ENCODE peak calls at places on chromosomes 13 and 19, in eight cellular contexts. Q is colonic mucosa; T is CD4-positive, alpha-beta T cell; H is heart right ventricle; Y is ovary; N is left ventricle myocardium inferior; L is H1; D is H9. G is an unnamed sample.

GRCh38 chr13:109610517-109610916 is 175.9 kb downstream of the IRS2 start:
- DNase-seq in D (peak; percentile 70), Y (peak; percentile 41), L (peak; percentile 9), N (peak; percentile 43), Q (peak; percentile 37), H (peak; percentile 23), T (peak; percentile 1), G (peak; percentile 51)

GRCh38 chr19:7605490-7606222 is 10.0 kb downstream of the CAMSAP3 start:
- DNase-seq in Q (peak; percentile 18), L (peak; percentile 65), H (no peak), T (no peak), N (no peak), Y (no peak), D (peak; percentile 84), G (peak; percentile 63)

GRCh38 chr19:7506385-7507328 is 9.2 kb upstream of the ZNF358 start:
- DNase-seq in D (peak; percentile 99), Q (peak; percentile 96), N (peak; percentile 74), T (no peak), H (peak; percentile 60), L (peak; percentile 96), Y (peak; percentile 86), G (peak; percentile 79)

GRCh38 chr13:108915095-108915633 is 285.8 kb downstream of the MYO16 start:
- DNase-seq in Q (no peak), N (no peak), H (no peak), Y (no peak), L (no peak), D (no peak), T (no peak), G (peak; percentile 13)

GRCh38 chr19:15180451-15181390 is 20.1 kb downstream of the NOTCH3 start:
- DNase-seq in Y (no peak), T (no peak), Q (peak; percentile 65), D (peak; percentile 93), H (peak; percentile 25), N (peak; percentile 46), L (no peak), G (no peak)

GRCh38 chr19:6354098-6354674 is 7.1 kb upstream of the CLPP start:
- DNase-seq in H (no peak), T (no peak), D (no peak), N (no peak), Q (no peak), L (no peak), Y (no peak), G (no peak)

GRCh38 chr13:19268331-19268730 is 86.7 kb upstream of the TUBA3C start:
- DNase-seq in L (no peak), N (no peak), H (no peak), Y (no peak), T (no peak), Q (no peak), D (no peak), G (no peak)

GRCh38 chr13:93977986-93978385 is 501.5 kb downstream of the DCT start:
- DNase-seq in Y (no peak), L (no peak), Q (no peak), H (no peak), D (no peak), T (no peak), N (no peak), G (no peak)

GRCh38 chr19:29965529-29965928 is 23.5 kb downstream of the URI1 start:
- DNase-seq in D (no peak), Q (no peak), T (no peak), Y (no peak), N (no peak), H (no peak), L (no peak), G (no peak)

GRCh38 chr13:79679334-79679733 is 198.4 kb downstream of the NDFIP2 start:
- DNase-seq in H (peak; percentile 77), N (peak; percentile 51), L (peak; percentile 21), D (peak; percentile 72), T (no peak), Y (peak; percentile 68), Q (peak; percentile 85), G (peak; percentile 73)

GRCh38 chr19:39692166-39692565 is 12.1 kb upstream of the LGALS14 start:
- DNase-seq in L (no peak), T (no peak), Q (no peak), N (no peak), H (no peak), D (no peak), Y (no peak), G (no peak)

GRCh38 chr13:93559718-93560117 is 333.1 kb downstream of the GPC6 start:
- DNase-seq in D (no peak), N (no peak), T (no peak), H (no peak), Y (no peak), L (no peak), Q (no peak), G (no peak)

GRCh38 chr19:50178859-50179537 is 15.9 kb upstream of the IZUMO2 start:
- DNase-seq in N (no peak), T (no peak), L (no peak), Q (no peak), H (no peak), Y (no peak), D (no peak), G (no peak)

GRCh38 chr19:39398297-39398864 is 7.2 kb downstream of the MED29 start:
- DNase-seq in Q (peak; percentile 89), L (no peak), N (peak; percentile 77), Y (peak; percentile 53), D (no peak), H (peak; percentile 66), T (no peak), G (peak; percentile 81)

GRCh38 chr13:35162420-35162819 is 220.3 kb downstream of the NBEA start:
- DNase-seq in T (no peak), H (no peak), L (no peak), Q (no peak), Y (no peak), N (no peak), D (no peak), G (no peak)

DNA sequence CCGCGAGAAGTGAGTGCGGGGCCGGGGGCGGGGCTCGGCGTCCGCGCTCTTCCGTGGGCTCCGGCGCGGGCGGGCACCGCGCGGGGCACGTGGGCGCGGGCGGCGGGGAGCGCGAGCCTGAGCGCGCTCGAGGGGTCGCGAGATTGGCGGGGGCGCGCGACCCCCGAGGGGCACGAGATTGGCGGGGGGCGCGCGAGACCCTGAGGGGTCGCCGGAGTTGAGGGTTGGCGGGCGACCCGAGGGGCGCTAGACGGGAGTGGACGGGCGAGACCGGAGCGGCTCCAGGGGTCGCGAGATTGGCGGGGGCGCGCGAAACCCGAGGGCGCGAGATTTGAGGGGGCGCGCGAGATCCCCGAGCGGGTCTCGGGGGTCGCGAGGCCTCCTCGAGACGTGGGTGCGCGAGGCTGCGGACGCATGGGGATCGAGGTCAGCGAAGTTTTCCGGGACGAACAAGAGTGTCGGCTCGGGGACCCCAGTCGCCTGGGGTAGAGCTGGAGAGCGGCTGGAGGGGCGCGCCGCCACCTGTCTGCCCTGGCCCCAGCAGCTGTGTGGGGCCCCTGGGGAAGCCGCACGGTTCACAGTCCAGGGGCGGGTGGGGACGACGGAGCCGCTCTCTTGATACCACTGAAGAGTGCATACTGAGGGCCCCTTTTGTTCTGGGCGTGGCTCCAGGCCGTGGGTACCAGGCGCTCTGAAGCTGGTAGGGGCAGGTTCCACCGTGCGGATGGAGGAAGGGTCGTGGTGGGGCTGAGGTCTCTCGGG is 682 bp downstream of the SSBP4 start:
- DNase-seq in L (no peak), Q (peak; percentile 74), T (no peak), H (no peak), D (no peak), N (no peak), Y (peak; percentile 71), G (peak; percentile 79)
- TF ChIP-seq CTCF in L (no peak), Q (no peak), T (no peak), H (no peak), D (no peak), N (no peak), Y (no peak), G (no peak)

DNA sequence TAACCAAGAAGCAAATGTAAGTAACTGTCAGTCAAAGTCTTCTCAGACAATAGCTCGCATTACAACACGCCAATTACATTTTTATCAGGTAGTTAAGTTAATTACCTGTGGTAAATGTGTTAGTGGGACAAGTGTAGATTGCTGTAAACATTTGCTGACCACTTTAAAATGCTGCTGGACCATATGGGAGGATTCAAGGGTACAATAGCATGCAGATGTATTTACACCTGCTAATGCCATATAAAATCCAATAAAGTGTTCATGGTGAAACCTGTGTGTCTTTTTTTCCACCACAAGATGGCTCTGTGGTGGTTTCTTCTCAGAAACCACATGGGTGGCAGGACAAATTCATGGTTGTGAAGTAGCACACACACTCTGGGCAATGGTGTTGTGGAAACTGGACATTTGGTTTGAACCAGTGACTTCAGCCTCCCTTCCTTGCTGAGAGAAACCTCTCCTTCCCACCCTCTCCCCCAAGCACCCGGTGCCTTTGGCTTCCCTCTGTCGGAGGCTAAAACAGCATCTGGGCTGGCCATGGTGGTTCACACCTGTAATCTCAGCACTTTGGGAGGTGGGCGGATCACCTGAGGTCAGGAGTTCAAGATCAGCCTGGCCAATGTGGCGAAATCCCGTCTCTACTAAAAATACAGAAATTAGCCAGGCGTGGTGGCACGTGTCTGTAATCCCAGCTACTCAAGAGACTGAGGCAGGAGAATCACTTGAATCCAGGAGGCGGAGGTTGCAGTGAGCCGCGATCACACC is 18.1 kb upstream of the GTF3A start:
- DNase-seq in D (no peak), Y (no peak), Q (peak; percentile 54), T (peak; percentile 5), N (no peak), H (no peak), L (no peak), G (peak; percentile 44)
- TF ChIP-seq CTCF in D (peak; percentile 57), Y (no peak), Q (peak; percentile 52), T (peak; percentile 67), N (peak; percentile 69), H (peak; percentile 14), L (peak; percentile 52), G (peak; percentile 49)

DNA sequence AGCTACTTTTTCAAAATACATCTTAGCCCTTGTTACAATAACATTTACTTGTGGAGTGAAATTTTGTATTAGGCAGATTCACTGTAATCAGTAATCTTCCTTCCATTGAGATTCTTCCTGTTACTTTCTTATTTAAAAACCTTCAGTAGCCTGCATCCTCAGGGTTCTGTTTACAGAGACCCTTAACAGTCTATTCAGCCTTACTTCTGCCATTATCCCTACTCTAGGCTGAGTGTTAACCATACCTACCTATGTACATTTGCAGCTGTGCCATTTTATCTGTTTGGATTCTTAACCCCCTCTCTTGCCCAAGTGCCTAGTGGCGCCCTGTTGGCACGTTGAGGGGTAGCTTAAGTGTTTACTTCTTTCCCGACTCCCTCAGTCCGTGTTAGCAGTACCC is 71.9 kb downstream of the LRCH1 start:
- DNase-seq in L (no peak), N (no peak), D (no peak), H (no peak), Y (no peak), Q (no peak), T (no peak), G (no peak)
- TF ChIP-seq CTCF in L (no peak), N (no peak), D (no peak), H (no peak), Y (no peak), Q (no peak), T (no peak), G (no peak)

DNA sequence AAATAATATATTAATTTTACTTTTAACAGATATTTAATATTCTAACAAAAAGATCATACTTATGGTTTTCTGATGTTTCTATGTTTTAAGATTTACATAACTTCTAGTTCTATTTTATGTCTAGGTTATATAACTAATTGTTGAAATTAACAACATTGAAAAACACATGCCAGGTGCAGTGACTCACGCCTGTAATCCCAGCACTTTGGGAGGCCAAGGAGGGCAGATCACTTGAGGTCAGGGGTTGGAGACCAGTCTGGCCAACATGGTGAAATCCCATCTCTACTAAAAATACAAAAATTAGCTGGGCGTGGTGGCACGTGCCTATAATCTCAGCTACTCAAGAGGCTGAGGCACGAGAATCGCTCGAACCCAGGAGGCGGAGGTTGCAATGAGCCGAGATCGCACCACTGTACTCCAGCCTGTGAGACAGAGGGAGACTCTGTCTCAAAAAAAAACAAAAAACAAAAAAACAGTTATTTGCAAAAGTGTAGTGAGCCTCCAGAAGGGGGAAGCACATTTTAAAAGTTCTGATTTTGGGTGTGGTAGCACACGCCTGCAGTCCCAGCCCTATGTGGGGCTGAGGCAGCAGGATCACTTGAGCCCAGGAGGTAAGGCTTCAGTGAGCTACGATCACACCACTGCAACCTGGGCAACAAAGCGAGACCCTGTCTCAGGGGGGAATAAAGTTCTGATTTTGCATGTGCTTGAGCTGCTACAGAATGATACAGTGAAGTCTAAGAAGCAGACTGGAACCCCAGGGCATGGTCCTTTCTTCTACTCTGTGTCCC is 18.6 kb downstream of the MIPEP start:
- DNase-seq in Y (no peak), D (no peak), Q (no peak), L (no peak), N (no peak), T (no peak), H (no peak), G (no peak)
- TF ChIP-seq CTCF in Y (no peak), D (no peak), Q (no peak), L (no peak), N (no peak), T (no peak), H (no peak), G (no peak)

G was measured in activated CD8-positive, alpha-beta T cell treated with anti-CD3 and anti-CD28 coated beads for 36 hours.